ENCODE peak calls at places on chromosomes 5 and 9, in six cellular contexts. B, T, D, A, F and R are unnamed samples.

GRCh38 chr9:114423181-114423580 is 35.4 kb upstream of the AKNA start:
- DNase-seq in B (no peak), T (no peak), D (no peak), A (no peak), F (no peak), R (no peak)

GRCh38 chr9:89434636-89435314 is 63.1 kb downstream of the SEMA4D start:
- DNase-seq in B (no peak), T (no peak), D (no peak), A (no peak), F (no peak), R (no peak)

GRCh38 chr9:137273616-137274320 is 3.8 kb upstream of the TOR4A start:
- DNase-seq in B (no peak), T (no peak), D (no peak), A (no peak), F (no peak), R (no peak)

GRCh38 chr9:86637515-86637914 is 283.3 kb upstream of the TUT7 start:
- DNase-seq in B (no peak), T (no peak), D (no peak), A (no peak), F (peak), R (no peak)

GRCh38 chr9:75482566-75482965 is 394.3 kb downstream of the OSTF1 start:
- DNase-seq in B (no peak), T (no peak), D (no peak), A (no peak), F (no peak), R (no peak)

GRCh38 chr5:6201626-6202025 is 176.7 kb downstream of the MED10 start:
- DNase-seq in B (no peak), T (no peak), D (peak), A (no peak), F (no peak), R (peak)

GRCh38 chr5:78984020-78984610 is 995 bp downstream of the ARSB start:
- DNase-seq in B (no peak), T (no peak), D (no peak), A (peak), F (no peak), R (peak)

GRCh38 chr5:55278778-55279177 is 28.7 kb downstream of the DHX29 start:
- DNase-seq in B (no peak), T (no peak), D (no peak), A (no peak), F (no peak), R (peak)

GRCh38 chr9:13281356-13282016 is 2.0 kb upstream of the MPDZ start:
- DNase-seq in B (no peak), T (no peak), D (no peak), A (no peak), F (no peak), R (no peak)

GRCh38 chr9:13274901-13275641 is 4.4 kb downstream of the MPDZ start:
- DNase-seq in B (no peak), T (no peak), D (no peak), A (no peak), F (no peak), R (peak)

GRCh38 chr9:13279284-13280162 is at the start of gene MPDZ:
- DNase-seq in B (no peak), T (peak), D (peak), A (no peak), F (no peak), R (peak)

GRCh38 chr9:13278368-13279246 is 885 bp downstream of the MPDZ start:
- DNase-seq in B (no peak), T (peak), D (peak), A (no peak), F (no peak), R (peak)

DNA sequence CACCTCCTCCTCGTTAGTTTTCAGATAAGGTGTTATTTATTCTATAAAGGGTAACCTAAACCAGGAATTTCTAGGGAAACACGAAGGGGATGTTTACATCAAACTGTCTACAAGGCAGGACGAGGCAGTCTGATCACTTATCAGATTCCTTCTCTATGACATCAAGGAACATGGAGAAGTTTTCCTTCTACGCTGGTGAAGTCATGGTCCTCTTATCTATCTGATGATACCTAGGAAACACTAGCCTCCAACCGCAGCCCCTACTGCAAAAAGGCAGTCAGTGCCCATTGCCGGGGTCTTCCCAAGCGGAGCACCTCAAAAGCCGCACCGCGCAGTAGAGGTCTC is 1.5 kb downstream of the MPDZ start:
- DNase-seq in B (no peak), T (peak), D (no peak), A (no peak), F (no peak), R (no peak)
- H3K27ac ChIP-seq in B (no peak), T (peak), D (peak), A (no peak), F (no peak), R (no peak)

GRCh38 chr9:107730691-107731090 is 241.1 kb upstream of the KLF4 start:
- DNase-seq in B (no peak), T (no peak), D (no peak), A (no peak), F (no peak), R (no peak)

GRCh38 chr9:107734231-107735014 is 244.9 kb upstream of the KLF4 start:
- DNase-seq in B (no peak), T (no peak), D (no peak), A (no peak), F (no peak), R (no peak)

GRCh38 chr9:107733530-107733907 is 243.9 kb upstream of the KLF4 start:
- DNase-seq in B (no peak), T (no peak), D (no peak), A (peak), F (no peak), R (no peak)

GRCh38 chr9:107731115-107731762 is 241.7 kb upstream of the KLF4 start:
- DNase-seq in B (no peak), T (no peak), D (no peak), A (no peak), F (no peak), R (no peak)

GRCh38 chr9:107732781-107733529 is 243.4 kb upstream of the KLF4 start:
- DNase-seq in B (no peak), T (no peak), D (peak), A (no peak), F (no peak), R (peak)
- H3K4me3 ChIP-seq in B (no peak), T (no peak), D (peak), A (peak), F (no peak), R (peak)

DNA sequence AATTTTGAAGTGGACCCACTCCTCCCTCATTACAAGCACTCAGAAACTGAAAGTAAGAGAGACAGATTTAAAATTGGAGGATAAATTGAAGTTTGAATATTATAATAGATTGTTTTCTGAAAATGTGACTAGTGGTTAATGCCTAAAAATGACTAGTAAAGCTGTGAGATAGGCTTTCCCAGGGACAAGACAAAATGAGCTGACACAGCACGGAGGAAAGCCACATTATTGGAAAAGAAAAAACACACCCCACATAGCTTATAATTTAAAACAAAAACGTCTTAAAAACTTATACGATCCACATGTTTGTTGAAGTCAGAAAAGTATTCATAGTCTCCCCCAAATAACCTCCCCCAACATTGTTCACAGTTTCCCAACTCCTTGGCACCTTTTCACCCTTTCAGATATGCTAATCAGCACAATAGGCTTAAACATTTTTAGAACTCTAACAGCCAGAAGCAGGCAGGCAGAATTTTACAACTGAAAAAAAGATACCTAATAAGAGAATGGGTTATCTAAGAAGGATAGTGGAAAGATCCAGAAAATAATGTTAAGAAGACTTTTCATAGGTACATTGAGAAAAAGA is 6.1 kb downstream of the C7 start:
- DNase-seq in B (no peak), T (no peak), D (no peak), A (no peak), F (no peak), R (no peak)
- H3K27ac ChIP-seq in B (no peak), T (no peak), D (no peak), A (no peak), F (no peak), R (no peak)

GRCh38 chr5:140881889-140882590 is at the start of gene PCDHA13:
- DNase-seq in B (no peak), T (no peak), D (no peak), A (no peak), F (no peak), R (peak)

GRCh38 chr5:140877262-140877581 is 2.1 kb downstream of the PCDHA12 start:
- DNase-seq in B (no peak), T (no peak), D (no peak), A (no peak), F (no peak), R (no peak)

GRCh38 chr5:140883927-140884697 is 2.2 kb downstream of the PCDHA13 start:
- DNase-seq in B (no peak), T (no peak), D (no peak), A (no peak), F (no peak), R (no peak)

GRCh38 chr5:140883373-140883772 is 1.4 kb downstream of the PCDHA13 start:
- DNase-seq in B (no peak), T (no peak), D (no peak), A (no peak), F (no peak), R (no peak)

DNA sequence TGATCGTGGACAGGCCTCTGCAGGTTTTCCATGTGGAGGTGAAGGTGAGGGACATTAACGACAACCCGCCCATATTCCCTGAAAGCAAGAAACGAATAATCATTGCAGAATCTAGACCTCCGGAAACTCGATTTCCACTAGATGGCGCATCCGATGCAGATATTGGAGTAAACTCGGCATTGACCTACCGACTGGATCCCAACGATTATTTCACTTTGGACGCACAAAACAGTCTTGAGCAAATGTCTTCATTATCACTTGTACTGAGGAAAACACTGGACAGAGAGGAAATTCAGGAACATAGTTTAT is 621 bp downstream of the PCDHA13 start:
- DNase-seq in B (no peak), T (peak), D (no peak), A (no peak), F (no peak), R (peak)
- H3K4me3 ChIP-seq in B (no peak), T (no peak), D (no peak), A (no peak), F (no peak), R (peak)

DNA sequence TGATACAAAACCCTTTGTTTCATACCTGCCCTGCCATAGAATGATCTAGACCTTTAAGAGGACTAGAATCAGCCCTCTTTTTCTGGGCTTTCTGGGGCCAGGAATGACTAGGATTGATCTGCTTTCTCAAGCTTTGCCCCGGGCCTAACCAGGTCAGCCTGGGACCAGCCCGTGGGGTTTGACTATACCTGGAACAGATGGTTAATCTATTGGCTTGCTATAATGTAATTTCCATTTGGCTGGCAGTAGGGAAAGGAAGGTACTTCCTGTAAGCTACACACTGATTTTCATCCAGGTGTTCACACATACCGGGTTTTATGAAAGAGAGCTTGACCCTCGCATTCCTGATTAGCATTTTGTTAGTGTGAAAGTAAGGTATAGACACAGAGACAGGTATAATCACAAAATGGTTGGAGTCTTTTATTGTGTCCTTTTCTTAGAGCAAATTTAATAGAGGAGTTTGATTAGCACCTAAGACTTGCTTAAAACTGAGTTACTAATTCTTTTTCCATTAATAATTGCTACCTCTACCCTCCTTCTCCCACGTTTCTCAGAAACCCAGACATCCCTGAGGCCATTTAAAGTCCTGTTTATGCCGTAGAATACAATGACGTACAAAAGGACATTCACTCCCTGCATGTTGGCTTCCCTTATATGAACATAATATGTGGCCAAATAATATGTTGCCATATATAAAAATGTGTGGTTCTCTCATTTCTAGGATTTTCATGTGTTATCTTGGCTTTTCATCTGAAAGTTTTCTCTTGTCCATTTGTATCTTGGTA is 17.3 kb downstream of the LNPEP start:
- DNase-seq in B (no peak), T (no peak), D (no peak), A (no peak), F (no peak), R (no peak)
- H3K27ac ChIP-seq in B (no peak), T (no peak), D (no peak), A (no peak), F (no peak), R (no peak)

GRCh38 chr5:38590846-38591245 is 34.4 kb upstream of the LIFR start:
- DNase-seq in B (no peak), T (no peak), D (no peak), A (no peak), F (no peak), R (no peak)
- H3K4me3 ChIP-seq in B (no peak), T (no peak), D (no peak), A (no peak), F (no peak), R (no peak)